ENCODE peak calls at places on chromosomes 11 and 22, in seven cellular contexts. One of them, this sample, is unnamed.
A peak's percentile ranks its signal among the peaks of the same experiment; 100 is the strongest.

GRCh38 chr11:102306048-102306575 is 11.2 kb upstream of the BIRC3 start:
- DNase-seq in transverse colon: peak; percentile 83
- DNase-seq in AG20443: no peak
- DNase-seq in amygdala: no peak
- DNase-seq in amniotic stem cell: no peak
- DNase-seq in nucleus accumbens: peak; percentile 26
- DNase-seq in lower lobe of right lung: peak; percentile 81
- DNase-seq in this sample: no peak

GRCh38 chr22:20867179-20868099 is 8.6 kb downstream of the SNAP29 start:
- DNase-seq in transverse colon: peak; percentile 51
- DNase-seq in AG20443: no peak
- DNase-seq in amygdala: peak; percentile 22
- DNase-seq in amniotic stem cell: no peak
- DNase-seq in nucleus accumbens: no peak
- DNase-seq in lower lobe of right lung: no peak
- DNase-seq in this sample: no peak

GRCh38 chr11:12158926-12159325 is 48.5 kb downstream of the MICAL2 start:
- DNase-seq in transverse colon: no peak
- DNase-seq in AG20443: no peak
- DNase-seq in amygdala: no peak
- DNase-seq in amniotic stem cell: no peak
- DNase-seq in nucleus accumbens: no peak
- DNase-seq in lower lobe of right lung: no peak
- DNase-seq in this sample: no peak

GRCh38 chr22:27139935-27140493 is 482.6 kb downstream of the MIAT start:
- DNase-seq in transverse colon: no peak
- DNase-seq in AG20443: peak; percentile 79
- DNase-seq in amygdala: no peak
- DNase-seq in amniotic stem cell: peak; percentile 24
- DNase-seq in nucleus accumbens: no peak
- DNase-seq in lower lobe of right lung: no peak
- DNase-seq in this sample: peak; percentile 68

GRCh38 chr22:33918676-33919590 is 1.3 kb downstream of the LARGE1 start:
- DNase-seq in transverse colon: no peak
- DNase-seq in AG20443: peak; percentile 16
- DNase-seq in amygdala: no peak
- DNase-seq in amniotic stem cell: no peak
- DNase-seq in nucleus accumbens: no peak
- DNase-seq in lower lobe of right lung: no peak
- DNase-seq in this sample: no peak

GRCh38 chr11:118290923-118291322 is 13.6 kb upstream of the CD3E start:
- DNase-seq in transverse colon: peak; percentile 61
- DNase-seq in AG20443: no peak
- DNase-seq in amygdala: no peak
- DNase-seq in amniotic stem cell: no peak
- DNase-seq in nucleus accumbens: no peak
- DNase-seq in lower lobe of right lung: no peak
- DNase-seq in this sample: no peak

GRCh38 chr11:32487270-32487669 is 51.9 kb upstream of the WT1 start:
- DNase-seq in transverse colon: no peak
- DNase-seq in AG20443: peak; percentile 22
- DNase-seq in amygdala: no peak
- DNase-seq in amniotic stem cell: no peak
- DNase-seq in nucleus accumbens: no peak
- DNase-seq in lower lobe of right lung: no peak
- DNase-seq in this sample: no peak

GRCh38 chr11:46692450-46692849 is 8.0 kb downstream of the ARHGAP1 start:
- DNase-seq in transverse colon: no peak
- DNase-seq in AG20443: no peak
- DNase-seq in amygdala: no peak
- DNase-seq in amniotic stem cell: no peak
- DNase-seq in nucleus accumbens: no peak
- DNase-seq in lower lobe of right lung: no peak
- DNase-seq in this sample: no peak

GRCh38 chr22:27876684-27877083 is 42.4 kb downstream of the PITPNB start:
- DNase-seq in transverse colon: no peak
- DNase-seq in AG20443: peak; percentile 45
- DNase-seq in amygdala: peak; percentile 13
- DNase-seq in amniotic stem cell: no peak
- DNase-seq in nucleus accumbens: no peak
- DNase-seq in lower lobe of right lung: no peak
- DNase-seq in this sample: no peak

GRCh38 chr11:12137938-12138731 is 27.7 kb downstream of the MICAL2 start:
- DNase-seq in transverse colon: peak; percentile 12
- DNase-seq in AG20443: peak; percentile 39
- DNase-seq in amygdala: no peak
- DNase-seq in amniotic stem cell: no peak
- DNase-seq in nucleus accumbens: no peak
- DNase-seq in lower lobe of right lung: no peak
- DNase-seq in this sample: no peak

GRCh38 chr22:48710410-48710809 is 1117.3 kb downstream of the BRD1 start:
- DNase-seq in transverse colon: no peak
- DNase-seq in AG20443: no peak
- DNase-seq in amygdala: no peak
- DNase-seq in amniotic stem cell: no peak
- DNase-seq in nucleus accumbens: no peak
- DNase-seq in lower lobe of right lung: no peak
- DNase-seq in this sample: no peak

GRCh38 chr22:27866136-27867091 is 52.6 kb downstream of the PITPNB start:
- DNase-seq in transverse colon: no peak
- DNase-seq in AG20443: peak; percentile 48
- DNase-seq in amygdala: no peak
- DNase-seq in amniotic stem cell: peak; percentile 79
- DNase-seq in nucleus accumbens: no peak
- DNase-seq in lower lobe of right lung: no peak
- DNase-seq in this sample: peak; percentile 85